ENCODE peak calls at places on chromosomes 13 and 19, in five cellular contexts. A, V, S, Y and R are unnamed samples.
A peak's percentile ranks its signal among the peaks of the same experiment; 100 is the strongest.

GRCh38 chr13:43981091-43981490 is 101.4 kb downstream of the LACC1 start:
- DNase-seq in A (no peak), V (no peak), S (no peak), Y (no peak), R (no peak)

GRCh38 chr13:99956473-99957349 is 14.9 kb downstream of the ZIC5 start:
- DNase-seq in A (no peak), V (no peak), S (no peak), Y (no peak), R (peak; percentile 24)

GRCh38 chr19:1882089-1882785 is 3.1 kb downstream of the ABHD17A start:
- DNase-seq in A (no peak), V (no peak), S (no peak), Y (no peak), R (no peak)

GRCh38 chr19:7637374-7638256 is 705 bp downstream of the STXBP2 start:
- DNase-seq in A (no peak), V (no peak), S (no peak), Y (no peak), R (no peak)

GRCh38 chr19:17981611-17982010 is 14.7 kb downstream of the KCNN1 start:
- DNase-seq in A (no peak), V (no peak), S (no peak), Y (no peak), R (no peak)

GRCh38 chr13:101529419-101529818 is 76.9 kb downstream of the ITGBL1 start:
- DNase-seq in A (peak; percentile 39), V (peak; percentile 90), S (peak; percentile 92), Y (peak; percentile 94), R (peak; percentile 81)

GRCh38 chr19:41771410-41771809 is 16.1 kb downstream of the CEACAM6 start:
- DNase-seq in A (no peak), V (no peak), S (no peak), Y (no peak), R (no peak)

GRCh38 chr13:60754691-60755090 is 357.7 kb downstream of the TDRD3 start:
- DNase-seq in A (no peak), V (no peak), S (no peak), Y (no peak), R (no peak)

GRCh38 chr19:3482507-3483225 is 575 bp downstream of the SMIM44 start:
- DNase-seq in A (no peak), V (no peak), S (no peak), Y (no peak), R (no peak)

GRCh38 chr13:39417131-39417530 is 185.9 kb downstream of the LHFPL6 start:
- DNase-seq in A (no peak), V (no peak), S (no peak), Y (no peak), R (peak; percentile 20)

GRCh38 chr19:10471909-10472308 is 31.2 kb downstream of the KEAP1 start:
- DNase-seq in A (no peak), V (peak; percentile 47), S (peak; percentile 35), Y (peak; percentile 58), R (no peak)

GRCh38 chr19:50311723-50312635 is 17.2 kb downstream of the KCNC3 start:
- DNase-seq in A (no peak), V (no peak), S (no peak), Y (no peak), R (no peak)

DNA sequence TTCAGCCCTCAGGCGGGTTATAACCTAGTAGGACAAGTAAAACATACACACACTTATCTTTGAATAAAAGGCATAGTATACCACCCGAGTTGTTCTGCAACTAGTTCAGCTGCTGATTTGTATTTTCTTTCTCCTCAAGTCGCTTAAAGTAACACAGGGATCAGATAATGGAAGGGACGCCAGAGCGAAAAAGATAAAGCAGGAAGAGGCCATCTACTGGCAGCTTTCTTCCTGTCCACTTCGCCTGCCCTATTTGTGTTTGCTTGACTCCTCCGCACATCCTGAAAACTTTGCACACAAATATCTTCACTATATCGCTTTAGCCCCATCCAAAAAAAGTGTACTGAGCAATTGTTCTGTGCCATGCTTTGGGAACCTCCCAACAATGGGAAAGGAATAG is 238.0 kb upstream of the SOX21 start:
- DNase-seq in A (no peak), V (no peak), S (peak; percentile 2), Y (peak; percentile 7), R (no peak)
- TF ChIP-seq CTCF in A (peak; percentile 27), V (no peak), S (peak; percentile 49), Y (no peak), R (peak; percentile 4)

DNA sequence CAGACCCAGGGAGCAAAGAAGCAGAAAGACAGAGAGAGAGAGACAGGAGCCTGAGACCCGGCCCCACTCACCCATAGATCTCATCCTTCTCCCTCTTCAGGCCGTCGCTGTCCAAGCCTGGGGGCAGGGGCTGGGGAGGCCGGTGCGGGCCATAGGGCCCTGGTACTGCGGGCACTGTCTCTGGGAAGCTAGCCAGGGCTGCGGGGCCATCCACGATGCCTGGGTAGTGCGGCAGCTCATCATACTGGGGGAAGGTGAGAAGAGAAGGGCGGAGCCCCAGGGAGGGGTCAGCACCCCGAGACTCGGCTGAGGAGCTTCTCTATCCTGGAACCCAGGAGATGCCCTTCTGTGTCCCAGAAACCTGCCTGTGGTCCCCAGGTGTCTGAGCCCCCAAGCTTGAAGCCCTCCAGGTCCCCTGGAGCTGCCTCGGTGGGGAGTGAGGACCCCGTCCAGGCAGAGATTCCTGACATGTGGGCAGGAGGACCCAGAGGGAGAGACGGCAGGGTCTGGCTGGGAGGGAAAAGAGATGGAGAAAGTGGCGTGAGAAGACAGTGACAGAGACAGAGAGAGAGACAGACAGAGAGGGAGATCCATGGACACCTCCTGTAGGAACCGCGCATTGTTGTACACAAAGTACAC is 2.1 kb downstream of the MEIS3 start:
- DNase-seq in A (no peak), V (no peak), S (no peak), Y (no peak), R (no peak)
- H3K4me3 ChIP-seq in A (peak overlapping the region; percentile 71), V (peak overlapping the region; percentile 91), S (no peak overlapping the region), Y (peak overlapping the region; percentile 70), R (peak overlapping the region; percentile 75)

DNA sequence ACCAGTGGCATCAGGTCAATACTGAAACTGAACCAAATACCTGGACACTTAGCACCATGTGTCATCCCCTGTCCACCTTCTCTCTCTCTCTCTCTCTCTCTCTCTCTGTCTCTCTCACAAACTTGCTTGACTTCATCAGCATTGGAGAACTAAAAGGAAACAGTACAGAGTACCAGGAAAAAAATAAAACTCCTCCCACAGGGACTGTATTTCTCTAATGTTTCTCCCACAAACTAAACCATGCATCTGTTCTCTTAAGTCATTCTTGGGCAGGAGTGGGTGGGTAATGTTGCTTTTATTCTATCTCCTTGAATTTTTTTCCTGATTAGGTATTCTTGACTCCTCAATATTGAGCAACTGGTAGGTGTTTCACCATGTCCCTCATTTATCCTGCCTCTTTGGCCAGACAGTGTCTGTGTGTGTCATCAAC is 112.9 kb upstream of the CACNA1A start:
- DNase-seq in A (no peak), V (peak; percentile 81), S (peak; percentile 3), Y (peak; percentile 41), R (peak; percentile 23)
- TF ChIP-seq CTCF in A (no peak), V (no peak), S (no peak), Y (no peak), R (no peak)

DNA sequence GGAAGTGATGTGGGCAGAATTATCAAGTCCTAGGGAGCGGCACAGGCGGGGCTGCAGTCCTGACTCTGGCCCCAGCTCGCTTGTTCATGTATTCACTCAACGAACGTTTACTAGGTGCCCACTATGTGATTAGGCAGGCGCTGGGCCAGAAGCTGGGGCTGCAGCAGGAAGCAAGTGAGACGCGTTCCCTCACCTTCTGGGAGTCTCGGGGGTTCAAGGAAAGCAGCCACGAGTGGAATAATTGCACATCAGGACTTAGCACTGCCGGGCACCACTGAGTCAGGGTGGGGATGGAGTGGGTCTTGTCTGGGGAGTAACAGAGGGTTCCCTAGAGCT is 2.5 kb upstream of the LMTK3 start:
- DNase-seq in A (no peak), V (no peak), S (no peak), Y (no peak), R (no peak)
- H3K4me3 ChIP-seq in A (peak overlapping the region; percentile 69), V (no peak overlapping the region), S (no peak overlapping the region), Y (no peak overlapping the region), R (no peak overlapping the region)